ENCODE peak calls at places on chromosome 4, in six cellular contexts. V is IMR-90; M is suprapubic skin; E is colonic mucosa; A is small intestine; I is CD8-positive, alpha-beta T cell. Y is an unnamed sample.

GRCh38 chr4:152220201-152220666 is 315.7 kb downstream of the FBXW7 start:
- DNase-seq in V (no peak), M (no peak), I (no peak), E (no peak), A (no peak), Y (no peak)

GRCh38 chr4:11722218-11722617 is 293.5 kb upstream of the HS3ST1 start:
- DNase-seq in E (no peak), A (peak; percentile 36), I (no peak), M (no peak), V (no peak), Y (peak; percentile 38)

GRCh38 chr4:5795580-5795979 is 84.6 kb downstream of the EVC start:
- DNase-seq in V (no peak), I (no peak), E (no peak), A (no peak), M (no peak), Y (no peak)

GRCh38 chr4:186342582-186342981 is 76.6 kb downstream of the F11 start:
- DNase-seq in M (no peak), E (no peak), I (no peak), V (no peak), A (no peak), Y (no peak)

GRCh38 chr4:110009526-110009925 is 96.8 kb downstream of the EGF start:
- DNase-seq in M (no peak), E (no peak), V (no peak), I (no peak), A (no peak), Y (no peak)

GRCh38 chr4:96016615-96017299 is 176.9 kb downstream of the PDHA2 start:
- DNase-seq in I (no peak), A (no peak), M (no peak), E (no peak), V (no peak), Y (peak; percentile 48)

GRCh38 chr4:128570380-128570779 is 239.1 kb upstream of the JADE1 start:
- DNase-seq in M (no peak), I (no peak), V (peak; percentile 62), A (no peak), E (no peak), Y (no peak)

GRCh38 chr4:62495039-62495438 is 1294.9 kb downstream of the ADGRL3 start:
- DNase-seq in I (no peak), V (no peak), M (no peak), E (no peak), A (no peak), Y (no peak)

GRCh38 chr4:162791321-162791720 is 375.4 kb downstream of the NAF1 start:
- DNase-seq in E (no peak), I (no peak), M (no peak), V (no peak), A (no peak), Y (no peak)

GRCh38 chr4:77819409-77819835 is 254 bp upstream of the CNOT6L start:
- DNase-seq in A (no peak), M (no peak), V (no peak), I (no peak), E (no peak), Y (peak; percentile 81)

GRCh38 chr4:180058731-180059215 is 2184.4 kb upstream of the TENM3 start:
- DNase-seq in M (no peak), A (peak; percentile 64), V (peak; percentile 44), I (no peak), E (peak; percentile 77), Y (peak; percentile 72)

GRCh38 chr4:45910511-45910910 is 213.3 kb downstream of the GABRG1 start:
- DNase-seq in V (no peak), E (no peak), A (no peak), M (no peak), I (no peak), Y (no peak)

GRCh38 chr4:172785623-172786022 is 383.0 kb upstream of the GALNT7 start:
- DNase-seq in M (no peak), V (peak; percentile 7), A (no peak), E (no peak), I (no peak), Y (no peak)

GRCh38 chr4:108072300-108072699 is 82.6 kb downstream of the HADH start:
- DNase-seq in I (peak; percentile 77), E (peak; percentile 49), M (no peak), V (no peak), A (peak; percentile 14), Y (peak; percentile 35)

GRCh38 chr4:110211007-110211769 is 12.8 kb upstream of the ELOVL6 start:
- DNase-seq in I (peak; percentile 26), V (peak; percentile 63), A (peak; percentile 67), M (no peak), E (peak; percentile 30), Y (peak; percentile 48)

GRCh38 chr4:153267013-153267412 is 62.8 kb downstream of the TRIM2 start:
- DNase-seq in V (peak; percentile 72), E (peak; percentile 46), I (no peak), M (no peak), A (no peak), Y (no peak)

GRCh38 chr4:151661873-151662272 is 98.9 kb downstream of the GATB start:
- DNase-seq in M (no peak), E (no peak), I (no peak), A (no peak), V (no peak), Y (no peak)

GRCh38 chr4:139720806-139721205 is 55.2 kb downstream of the MGST2 start:
- DNase-seq in V (peak; percentile 20), I (no peak), M (no peak), E (no peak), A (no peak), Y (no peak)

GRCh38 chr4:156192033-156192432 is 238.4 kb upstream of the CTSO start:
- DNase-seq in I (no peak), A (no peak), E (no peak), M (no peak), V (no peak), Y (no peak)

GRCh38 chr4:74793757-74794340 is 474 bp downstream of the BTC start:
- DNase-seq in I (no peak), M (no peak), A (peak; percentile 92), E (peak; percentile 76), V (no peak), Y (peak; percentile 69)

GRCh38 chr4:85963231-85963630 is 396.6 kb downstream of the MAPK10 start:
- DNase-seq in V (no peak), A (no peak), I (no peak), E (no peak), M (no peak), Y (no peak)

GRCh38 chr4:166279261-166279660 is 406.2 kb downstream of the TLL1 start:
- DNase-seq in I (no peak), M (no peak), E (no peak), V (no peak), A (no peak), Y (no peak)

GRCh38 chr4:166277406-166277805 is 404.4 kb downstream of the TLL1 start:
- DNase-seq in I (no peak), A (no peak), M (no peak), V (no peak), E (no peak), Y (no peak)

GRCh38 chr4:166280642-166281041 is 407.6 kb downstream of the TLL1 start:
- DNase-seq in M (no peak), E (no peak), I (no peak), V (no peak), A (no peak), Y (no peak)

GRCh38 chr4:166274775-166275174 is 401.7 kb downstream of the TLL1 start:
- DNase-seq in I (no peak), M (no peak), E (no peak), V (no peak), A (no peak), Y (no peak)

GRCh38 chr4:166277851-166278250 is 404.8 kb downstream of the TLL1 start:
- DNase-seq in I (no peak), E (no peak), A (no peak), V (no peak), M (no peak), Y (no peak)
- H3K4me3 ChIP-seq in I (no peak overlapping the region), E (no peak overlapping the region), A (no peak overlapping the region), V (no peak overlapping the region), M (no peak overlapping the region), Y (no peak overlapping the region)

GRCh38 chr4:2389691-2390090 is 28.8 kb downstream of the ZFYVE28 start:
- DNase-seq in M (no peak), V (no peak), E (no peak), A (no peak), I (no peak), Y (no peak)

GRCh38 chr4:2387205-2387604 is 31.2 kb downstream of the ZFYVE28 start:
- DNase-seq in E (no peak), A (no peak), V (no peak), M (no peak), I (no peak), Y (no peak)

GRCh38 chr4:2390146-2390545 is 28.3 kb downstream of the ZFYVE28 start:
- DNase-seq in M (no peak), V (no peak), A (no peak), E (no peak), I (no peak), Y (no peak)

GRCh38 chr4:2387829-2388228 is 30.6 kb downstream of the ZFYVE28 start:
- DNase-seq in A (no peak), E (no peak), V (no peak), I (no peak), M (no peak), Y (no peak)

GRCh38 chr4:2388430-2389182 is 29.8 kb downstream of the ZFYVE28 start:
- DNase-seq in I (no peak), V (peak; percentile 11), A (no peak), E (no peak), M (no peak), Y (no peak)
- H3K4me3 ChIP-seq in I (no peak overlapping the region), V (no peak overlapping the region), A (no peak overlapping the region), E (no peak overlapping the region), M (no peak overlapping the region), Y (no peak overlapping the region)

DNA sequence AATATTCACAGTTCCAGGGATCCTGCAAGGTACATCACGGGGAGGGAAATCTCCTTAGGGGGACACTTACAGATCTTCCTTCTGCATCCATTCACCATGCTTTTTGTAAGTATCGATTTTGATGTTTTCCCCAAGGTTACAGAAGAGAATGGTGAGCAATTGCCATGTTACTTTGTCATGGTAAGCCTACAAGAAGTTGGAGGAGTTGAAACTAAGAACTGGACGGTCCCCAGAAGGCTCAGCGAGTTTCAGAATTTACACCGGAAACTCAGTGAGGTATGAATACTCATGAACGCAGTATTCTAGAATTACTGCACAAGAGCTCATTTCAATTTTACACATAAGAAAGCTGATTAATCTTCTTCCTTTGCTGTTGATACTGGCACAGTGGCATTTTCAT is 53.9 kb downstream of the LRP2BP start:
- DNase-seq in E (no peak), V (no peak), I (no peak), M (no peak), A (no peak), Y (no peak)
- H3K4me3 ChIP-seq in E (no peak overlapping the region), V (no peak overlapping the region), I (no peak overlapping the region), M (no peak overlapping the region), A (no peak overlapping the region), Y (no peak overlapping the region)

DNA sequence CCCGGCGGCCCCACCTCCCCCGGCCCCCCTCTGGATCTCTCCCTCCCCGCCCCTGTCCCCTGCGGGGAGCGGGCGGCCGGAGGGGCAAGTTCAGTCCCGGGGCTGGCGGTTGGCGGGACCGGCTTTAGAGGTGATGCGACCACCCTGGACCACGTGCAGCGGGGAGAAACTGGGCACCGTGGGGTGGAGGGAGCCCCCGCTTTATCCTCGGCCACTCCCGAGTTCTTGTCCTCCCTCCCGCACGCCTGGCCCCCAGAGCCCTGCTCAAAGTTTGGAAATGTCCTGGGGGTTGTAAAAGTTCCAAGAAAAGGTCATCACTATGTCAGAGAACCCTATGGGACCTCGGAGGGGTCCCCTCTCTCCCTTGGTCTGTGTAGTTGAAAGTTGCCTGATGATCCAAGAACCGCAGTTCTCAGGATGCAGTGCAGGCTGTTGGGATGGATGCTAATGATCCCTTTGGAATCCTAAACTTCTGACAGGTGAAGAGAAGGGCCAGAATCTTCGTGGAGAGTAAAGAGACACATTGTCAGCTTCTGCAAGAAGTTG is 411 bp upstream of the VEGFC start:
- DNase-seq in M (peak; percentile 80), I (no peak), E (no peak), A (no peak), V (no peak), Y (no peak)
- H3K4me3 ChIP-seq in M (peak overlapping the region; percentile 63), I (no peak overlapping the region), E (no peak overlapping the region), A (peak overlapping the region; percentile 50), V (peak overlapping the region; percentile 96), Y (peak overlapping the region; percentile 7)

Y was measured in hepatocyte.